ENCODE peak calls at places on chromosomes 12 and 14, in four cellular contexts. Z is AG04450, S is H4, V is AG10803. Y is an unnamed sample.

GRCh38 chr14:34685819-34686428 is 28.5 kb downstream of the CFL2 start:
- DNase-seq in Z (no peak), S (no peak), V (no peak), Y (no peak)

GRCh38 chr14:102344084-102344483 is 18.6 kb downstream of the CINP start:
- DNase-seq in Z (no peak), S (no peak), V (no peak), Y (no peak)

GRCh38 chr14:92540472-92541048 is 27.0 kb downstream of the RIN3 start:
- DNase-seq in Z (peak), S (peak), V (peak), Y (no peak)

GRCh38 chr12:127628655-127629054 is 638.3 kb upstream of the TMEM132C start:
- DNase-seq in Z (no peak), S (no peak), V (peak), Y (no peak)

GRCh38 chr12:79000501-79000900 is 135.9 kb downstream of the SYT1 start:
- DNase-seq in Z (no peak), S (no peak), V (peak), Y (no peak)

GRCh38 chr12:3913278-3913677 is 40.1 kb upstream of the PARP11 start:
- DNase-seq in Z (no peak), S (no peak), V (no peak), Y (no peak)

GRCh38 chr14:66435683-66436082 is 50.5 kb upstream of the CCDC196 start:
- DNase-seq in Z (no peak), S (no peak), V (no peak), Y (no peak)

GRCh38 chr14:101411770-101412169 is 149.5 kb upstream of the DIO3 start:
- DNase-seq in Z (no peak), S (no peak), V (no peak), Y (no peak)

GRCh38 chr14:92473261-92473946 is 40.2 kb upstream of the RIN3 start:
- DNase-seq in Z (no peak), S (no peak), V (peak), Y (no peak)

GRCh38 chr14:21454843-21455550 is 926 bp downstream of the CHD8 start:
- DNase-seq in Z (no peak), S (no peak), V (peak), Y (no peak)

GRCh38 chr14:104827173-104828055 is 26.5 kb downstream of the ZBTB42 start:
- DNase-seq in Z (no peak), S (no peak), V (peak), Y (peak)

GRCh38 chr12:99386907-99387306 is 260.6 kb upstream of the GARIN6 start:
- DNase-seq in Z (peak), S (peak), V (peak), Y (no peak)

GRCh38 chr12:23757541-23757962 is 191.9 kb downstream of the SOX5 start:
- DNase-seq in Z (no peak), S (no peak), V (no peak), Y (peak)